ENCODE peak calls at places on chromosomes 3 and 15, in ten cellular contexts. K, O, U, D, V, Z, M, X, Y and L are unnamed samples.

GRCh38 chr3:66812741-66813140 is 185.4 kb upstream of the KBTBD8 start:
- DNase-seq in Z (no peak), X (no peak), U (no peak), V (no peak), Y (no peak), K (no peak), D (no peak), M (no peak), O (no peak), L (no peak)

GRCh38 chr3:195270350-195271115 is 426 bp downstream of the XXYLT1 start:
- DNase-seq in X (peak; percentile 66), O (peak; percentile 62), Y (peak; percentile 48), D (peak; percentile 70), M (peak; percentile 54), U (peak; percentile 29), Z (peak; percentile 74), K (peak; percentile 51), V (peak; percentile 50), L (no peak)

GRCh38 chr15:73748731-73749130 is 4.4 kb downstream of the INSYN1 start:
- DNase-seq in Y (no peak), U (no peak), M (no peak), D (no peak), O (no peak), Z (no peak), X (no peak), V (no peak), K (no peak), L (no peak)

GRCh38 chr3:39052613-39053012 is 797 bp downstream of the WDR48 start:
- DNase-seq in D (no peak), V (no peak), U (no peak), Y (no peak), M (no peak), K (no peak), X (no peak), O (no peak), Z (no peak), L (no peak)

GRCh38 chr15:78320173-78320572 is 20.0 kb upstream of the CRABP1 start:
- DNase-seq in X (peak; percentile 36), K (no peak), Z (no peak), Y (no peak), M (no peak), D (no peak), U (no peak), O (no peak), V (no peak), L (no peak)

GRCh38 chr3:182212479-182213076 is 500.9 kb downstream of the SOX2 start:
- DNase-seq in K (no peak), Z (no peak), Y (peak; percentile 87), D (peak; percentile 99), X (peak; percentile 37), M (peak; percentile 16), O (peak; percentile 87), V (no peak), U (no peak), L (no peak)

GRCh38 chr15:55823191-55823670 is 80.3 kb upstream of the PRTG start:
- DNase-seq in Y (peak; percentile 22), V (no peak), D (peak; percentile 95), U (peak; percentile 22), O (no peak), X (no peak), M (peak; percentile 69), Z (no peak), K (no peak), L (peak; percentile 76)

GRCh38 chr3:182697345-182697919 is 95.9 kb upstream of the ATP11B start:
- DNase-seq in U (no peak), D (no peak), K (no peak), V (no peak), O (peak; percentile 89), Z (no peak), M (no peak), Y (no peak), X (peak; percentile 32), L (no peak)

GRCh38 chr3:151630938-151631417 is 102.7 kb upstream of the AADACL2 start:
- DNase-seq in K (no peak), Z (no peak), U (no peak), X (no peak), Y (peak; percentile 37), V (no peak), O (peak; percentile 37), D (peak; percentile 83), M (peak; percentile 36), L (peak; percentile 8)

GRCh38 chr3:9080165-9080564 is 116.9 kb upstream of the RAD18 start:
- DNase-seq in Y (no peak), K (no peak), U (no peak), Z (no peak), X (no peak), V (no peak), O (no peak), D (no peak), M (no peak), L (no peak)

GRCh38 chr3:29284578-29284977 is 3.7 kb downstream of the RBMS3 start:
- DNase-seq in Z (no peak), D (no peak), X (no peak), Y (peak; percentile 22), K (no peak), O (no peak), V (no peak), U (no peak), M (no peak), L (no peak)

GRCh38 chr3:119296723-119297122 is 2.5 kb downstream of the ARHGAP31 start:
- DNase-seq in U (no peak), Z (no peak), O (no peak), K (no peak), D (no peak), V (no peak), Y (no peak), X (no peak), M (no peak), L (no peak)

GRCh38 chr3:193640165-193640706 is 47.2 kb downstream of the OPA1 start:
- DNase-seq in M (no peak), V (no peak), D (no peak), Y (no peak), X (no peak), K (no peak), O (no peak), U (no peak), Z (no peak), L (no peak)

GRCh38 chr3:149414557-149415231 is 37.2 kb upstream of the TM4SF1 start:
- DNase-seq in D (peak; percentile 27), Z (no peak), U (peak; percentile 20), K (no peak), X (no peak), V (no peak), O (no peak), Y (no peak), M (peak; percentile 62), L (no peak)

GRCh38 chr15:70051948-70052633 is 45.6 kb downstream of the TLE3 start:
- DNase-seq in V (no peak), Y (no peak), Z (no peak), M (no peak), X (no peak), D (no peak), O (no peak), U (no peak), K (no peak), L (no peak)